ENCODE peak calls at places on chromosome 4, in four cellular contexts. D, M, P and R are unnamed samples.

GRCh38 chr4:23485793-23486192 is 404.1 kb downstream of the PPARGC1A start:
- DNase-seq in D (no peak), M (peak), P (no peak), R (no peak)

GRCh38 chr4:31538877-31539276 is 818.7 kb downstream of the PCDH7 start:
- DNase-seq in D (no peak), M (no peak), P (no peak), R (no peak)

GRCh38 chr4:3337357-3337732 is 44.5 kb downstream of the RGS12 start:
- DNase-seq in D (no peak), M (no peak), P (no peak), R (no peak)

GRCh38 chr4:128917781-128918180 is 108.3 kb downstream of the JADE1 start:
- DNase-seq in D (no peak), M (no peak), P (no peak), R (no peak)

GRCh38 chr4:123479944-123480343 is 83.3 kb downstream of the SPRY1 start:
- DNase-seq in D (peak), M (peak), P (peak), R (peak)

GRCh38 chr4:78787392-78788004 is 11.3 kb downstream of the BMP2K start:
- DNase-seq in D (no peak), M (no peak), P (no peak), R (no peak)

GRCh38 chr4:90841676-90842075 is 714.5 kb downstream of the CCSER1 start:
- DNase-seq in D (peak), M (peak), P (no peak), R (no peak)

GRCh38 chr4:182872886-182873285 is 44.3 kb downstream of the DCTD start:
- DNase-seq in D (no peak), M (no peak), P (no peak), R (no peak)

GRCh38 chr4:123481034-123481433 is 84.4 kb downstream of the SPRY1 start:
- DNase-seq in D (peak), M (peak), P (peak), R (peak)

DNA sequence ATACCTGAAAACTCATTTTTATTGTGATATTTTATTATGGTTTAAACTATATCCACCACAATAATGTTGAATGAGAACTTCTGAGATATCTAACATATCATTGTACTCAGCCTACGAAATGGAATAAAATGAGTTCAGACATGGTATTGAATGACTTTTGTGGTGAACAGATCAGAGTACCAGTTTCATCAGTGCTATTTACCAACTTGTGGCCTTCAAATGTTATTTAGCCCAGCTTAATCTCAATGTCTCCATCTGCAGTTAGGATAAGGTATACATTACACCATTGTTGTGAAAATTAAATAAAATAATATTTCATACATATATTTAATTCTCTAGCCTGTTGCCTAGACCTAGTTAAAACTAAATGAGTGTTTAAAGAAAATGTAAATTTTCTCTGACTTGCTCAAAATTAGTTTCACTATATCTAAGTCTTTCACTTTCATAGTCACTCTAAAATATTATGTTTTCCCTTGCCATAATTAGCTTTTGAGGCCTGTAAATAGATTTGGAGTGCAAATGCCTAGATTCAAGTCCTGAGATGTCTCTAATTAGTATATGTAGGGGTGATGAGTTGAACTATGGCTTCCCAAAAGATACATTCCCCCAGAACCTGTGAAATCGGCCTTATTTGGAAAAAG is 594.2 kb downstream of the STPG2 start:
- DNase-seq in D (peak), M (no peak), P (no peak), R (no peak)
- TF ChIP-seq CTCF in D (peak), M (no peak), P (no peak), R (no peak)

GRCh38 chr4:74338792-74339333 is 26.1 kb upstream of the EREG start:
- DNase-seq in D (peak), M (peak), P (peak), R (peak)
- TF ChIP-seq CTCF in D (no peak), M (no peak), P (no peak), R (no peak)

GRCh38 chr4:45453258-45453841 is 670.5 kb downstream of the GABRG1 start:
- DNase-seq in D (peak), M (peak), P (peak), R (peak)
- TF ChIP-seq CTCF in D (peak), M (peak), P (peak), R (peak)

GRCh38 chr4:121656269-121656641 is 40.5 kb downstream of the ANXA5 start:
- DNase-seq in D (peak), M (peak), P (peak), R (peak)
- TF ChIP-seq CTCF in D (peak), M (peak), P (peak), R (peak)